ENCODE peak calls at places on chromosomes 4 and X, in seven cellular contexts. D, B, N, W, L, I and Z are unnamed samples.

GRCh38 chrX:42107495-42108139 is 184.3 kb upstream of the CASK start:
- DNase-seq in D (no peak), N (no peak), W (no peak), I (no peak), L (no peak), B (no peak), Z (no peak)

GRCh38 chr4:25993564-25994185 is 79.7 kb downstream of the SMIM20 start:
- DNase-seq in B (no peak), I (no peak), L (no peak), N (no peak), D (peak; percentile 65), W (no peak), Z (no peak)

GRCh38 chr4:185145572-185145971 is 2.5 kb downstream of the SLC25A4 start:
- DNase-seq in L (no peak), I (no peak), B (no peak), N (peak; percentile 79), D (no peak), W (no peak), Z (no peak)

GRCh38 chrX:82816001-82816400 is 692.1 kb upstream of the POU3F4 start:
- DNase-seq in N (no peak), L (no peak), I (no peak), B (no peak), W (no peak), D (no peak), Z (no peak)

GRCh38 chrX:136574548-136574947 is 42.5 kb downstream of the VGLL1 start:
- DNase-seq in D (no peak), N (no peak), I (no peak), L (no peak), W (no peak), B (no peak), Z (no peak)

GRCh38 chr4:13348216-13348615 is 135.9 kb downstream of the RAB28 start:
- DNase-seq in B (no peak), L (no peak), I (no peak), D (no peak), W (no peak), N (no peak), Z (no peak)

GRCh38 chr4:102625232-102625930 is 124.2 kb downstream of the NFKB1 start:
- DNase-seq in W (no peak), L (no peak), D (peak; percentile 61), B (no peak), I (peak; percentile 68), N (no peak), Z (no peak)

GRCh38 chrX:10989386-10989785 is 121.7 kb upstream of the HCCS start:
- DNase-seq in B (no peak), I (no peak), L (no peak), D (no peak), W (no peak), N (no peak), Z (no peak)

GRCh38 chr4:71229477-71230257 is 109.2 kb upstream of the SLC4A4 start:
- DNase-seq in B (no peak), N (peak; percentile 44), W (peak; percentile 13), I (no peak), D (peak; percentile 21), L (peak; percentile 41), Z (no peak)

GRCh38 chr4:89245459-89245858 is 62.1 kb downstream of the GPRIN3 start:
- DNase-seq in W (no peak), L (peak; percentile 51), D (no peak), N (no peak), B (no peak), I (no peak), Z (no peak)

GRCh38 chr4:27616166-27616565 is 755.5 kb downstream of the STIM2 start:
- DNase-seq in B (no peak), D (no peak), L (no peak), W (no peak), I (no peak), N (no peak), Z (no peak)

GRCh38 chr4:133624744-133625143 is 475.6 kb downstream of the PCDH10 start:
- DNase-seq in D (no peak), N (no peak), L (no peak), W (no peak), I (no peak), B (no peak), Z (no peak)

GRCh38 chr4:154164931-154165839 is 326.4 kb downstream of the DCHS2 start:
- DNase-seq in B (no peak), W (no peak), D (no peak), I (no peak), L (no peak), N (peak; percentile 19), Z (no peak)

GRCh38 chr4:36081185-36081584 is 163.1 kb downstream of the ARAP2 start:
- DNase-seq in B (no peak), I (no peak), W (no peak), L (no peak), N (no peak), D (no peak), Z (no peak)

GRCh38 chr4:146488495-146489174 is 33.1 kb downstream of the SLC10A7 start:
- DNase-seq in W (no peak), L (no peak), B (no peak), D (no peak), I (peak; percentile 23), N (no peak), Z (no peak)

GRCh38 chr4:3135155-3136011 is 60.9 kb downstream of the HTT start:
- DNase-seq in L (no peak), N (no peak), I (no peak), W (no peak), B (no peak), D (no peak), Z (no peak)

GRCh38 chrX:307261-308111 is 11.1 kb downstream of the GTPBP6 start:
- DNase-seq in I (no peak), N (no peak), L (no peak), D (no peak), B (peak; percentile 72), W (no peak), Z (no peak)

GRCh38 chrX:125507119-125507518 is 187.4 kb downstream of the TEX13C start:
- DNase-seq in W (no peak), I (no peak), D (no peak), B (no peak), L (no peak), N (no peak), Z (no peak)

GRCh38 chr4:54085284-54085683 is 14.7 kb upstream of the GSX2 start:
- DNase-seq in D (no peak), I (no peak), B (no peak), L (no peak), N (peak; percentile 57), W (peak; percentile 49), Z (no peak)

GRCh38 chr4:11623726-11624037 is 195.0 kb upstream of the HS3ST1 start:
- DNase-seq in I (no peak), N (peak; percentile 54), W (no peak), L (peak; percentile 75), D (no peak), B (no peak), Z (peak; percentile 7)

GRCh38 chrX:110228453-110228852 is 89.4 kb downstream of the AMMECR1 start:
- DNase-seq in B (no peak), L (no peak), D (no peak), N (no peak), W (no peak), I (no peak), Z (no peak)

GRCh38 chr4:82780398-82781231 is 18.0 kb downstream of the SCD5 start:
- DNase-seq in D (no peak), I (no peak), N (peak; percentile 91), B (no peak), W (peak; percentile 19), L (peak; percentile 76), Z (peak; percentile 81)

GRCh38 chr4:174713821-174714220 is 115.2 kb downstream of the GLRA3 start:
- DNase-seq in W (no peak), L (no peak), N (no peak), D (no peak), B (no peak), I (no peak), Z (no peak)
- H3K27ac ChIP-seq in W (no peak overlapping the region), L (no peak overlapping the region), N (no peak overlapping the region), D (no peak overlapping the region), B (no peak overlapping the region), I (no peak overlapping the region), Z (no peak overlapping the region)

DNA sequence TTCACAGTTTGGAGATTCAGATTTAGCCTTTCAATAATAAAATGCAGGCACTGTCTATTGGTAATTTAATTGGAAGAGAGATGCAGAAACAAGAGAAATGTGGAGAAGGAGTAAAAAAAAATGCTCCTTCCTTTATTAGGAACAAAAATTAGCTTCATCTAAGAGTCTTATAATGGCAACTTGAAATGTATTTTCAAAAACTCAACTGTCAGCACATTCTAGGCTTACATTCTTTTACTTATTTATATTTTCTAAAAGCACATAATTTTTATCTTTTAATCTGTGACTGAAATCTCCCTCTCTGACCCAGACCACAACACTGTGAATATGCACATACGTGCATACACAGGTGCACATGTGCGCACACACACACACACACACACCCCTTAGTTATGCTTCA is 29.8 kb downstream of the NR3C2 start:
- DNase-seq in W (no peak), B (no peak), I (no peak), N (no peak), L (no peak), D (no peak), Z (no peak)
- H3K27ac ChIP-seq in W (no peak overlapping the region), B (no peak overlapping the region), I (no peak overlapping the region), N (no peak overlapping the region), L (no peak overlapping the region), D (no peak overlapping the region), Z (no peak overlapping the region)

GRCh38 chr4:76518241-76518640 is 83.2 kb downstream of the SHROOM3 start:
- DNase-seq in D (no peak), L (no peak), I (no peak), W (no peak), B (no peak), N (no peak), Z (no peak)
- H3K27ac ChIP-seq in D (no peak overlapping the region), L (no peak overlapping the region), I (no peak overlapping the region), W (no peak overlapping the region), B (no peak overlapping the region), N (no peak overlapping the region), Z (no peak overlapping the region)

DNA sequence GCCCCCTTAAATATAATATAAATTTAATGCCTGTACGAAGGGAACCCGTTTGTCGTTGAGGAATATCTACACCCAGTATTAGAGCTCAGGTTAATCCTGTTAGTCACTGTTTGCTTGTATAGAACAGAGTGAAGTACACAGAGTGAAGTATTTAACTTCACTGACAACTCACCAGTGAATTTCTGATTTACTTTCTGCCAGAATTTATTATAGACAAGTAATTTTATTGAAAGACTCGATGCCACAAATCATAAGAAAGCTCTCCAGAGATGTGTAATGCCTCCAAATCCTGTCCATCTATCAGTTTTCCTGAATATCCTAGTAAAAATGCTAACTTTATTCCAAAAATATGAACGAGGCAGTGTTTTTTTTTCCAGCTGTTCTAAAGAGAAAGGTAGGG is 1.6 kb downstream of the GAB1 start:
- DNase-seq in W (no peak), I (no peak), D (no peak), N (no peak), B (no peak), L (no peak), Z (no peak)
- H3K27ac ChIP-seq in W (no peak overlapping the region), I (no peak overlapping the region), D (no peak overlapping the region), N (no peak overlapping the region), B (peak overlapping the region; percentile 96), L (no peak overlapping the region), Z (peak overlapping the region; percentile 49)

GRCh38 chr4:178752954-178753525 is 1310.8 kb upstream of the AGA start:
- DNase-seq in B (no peak), L (no peak), W (no peak), I (no peak), D (no peak), N (no peak), Z (no peak)
- H3K27ac ChIP-seq in B (no peak overlapping the region), L (no peak overlapping the region), W (no peak overlapping the region), I (no peak overlapping the region), D (no peak overlapping the region), N (no peak overlapping the region), Z (no peak overlapping the region)